ENCODE peak calls at places on chromosomes 5 and 9, in ten cellular contexts. One of them, this sample, is unnamed.

GRCh38 chr5:152264656-152265055 is 140.4 kb downstream of the NMUR2 start:
- DNase-seq in stomach: no peak
- DNase-seq in transverse colon: no peak
- DNase-seq in Peyer's patch: no peak
- DNase-seq in small intestine: no peak
- DNase-seq in right atrium auricular region: no peak
- DNase-seq in hepatocyte: no peak
- DNase-seq in mammary epithelial cell: no peak
- DNase-seq in neuronal stem cell: no peak
- DNase-seq in GM23248: no peak
- DNase-seq in this sample: no peak

GRCh38 chr9:137198748-137199276 is 1.7 kb downstream of the TPRN start:
- DNase-seq in stomach: peak; percentile 38
- DNase-seq in neuronal stem cell: no peak
- DNase-seq in transverse colon: peak; percentile 39
- DNase-seq in hepatocyte: no peak
- DNase-seq in mammary epithelial cell: no peak
- DNase-seq in GM23248: no peak
- DNase-seq in right atrium auricular region: no peak
- DNase-seq in small intestine: peak; percentile 54
- DNase-seq in Peyer's patch: no peak
- DNase-seq in this sample: no peak

GRCh38 chr5:31173621-31174020 is 19.9 kb upstream of the CDH6 start:
- DNase-seq in Peyer's patch: no peak
- DNase-seq in transverse colon: no peak
- DNase-seq in neuronal stem cell: peak; percentile 23
- DNase-seq in stomach: no peak
- DNase-seq in hepatocyte: no peak
- DNase-seq in right atrium auricular region: no peak
- DNase-seq in small intestine: no peak
- DNase-seq in mammary epithelial cell: no peak
- DNase-seq in GM23248: no peak
- DNase-seq in this sample: no peak

GRCh38 chr5:77851229-77852067 is 75.3 kb upstream of the TBCA start:
- DNase-seq in hepatocyte: peak; percentile 49
- DNase-seq in mammary epithelial cell: no peak
- DNase-seq in stomach: no peak
- DNase-seq in right atrium auricular region: no peak
- DNase-seq in transverse colon: no peak
- DNase-seq in small intestine: no peak
- DNase-seq in GM23248: peak; percentile 66
- DNase-seq in neuronal stem cell: peak; percentile 29
- DNase-seq in Peyer's patch: no peak
- DNase-seq in this sample: peak; percentile 49

GRCh38 chr9:92647671-92648446 is 22.1 kb downstream of the IPPK start:
- DNase-seq in small intestine: no peak
- DNase-seq in GM23248: no peak
- DNase-seq in neuronal stem cell: no peak
- DNase-seq in stomach: peak; percentile 20
- DNase-seq in mammary epithelial cell: no peak
- DNase-seq in right atrium auricular region: peak; percentile 52
- DNase-seq in Peyer's patch: peak; percentile 23
- DNase-seq in hepatocyte: no peak
- DNase-seq in transverse colon: no peak
- DNase-seq in this sample: no peak

GRCh38 chr9:113879906-113880305 is 3.8 kb downstream of the ZNF618 start:
- DNase-seq in transverse colon: no peak
- DNase-seq in Peyer's patch: no peak
- DNase-seq in hepatocyte: no peak
- DNase-seq in neuronal stem cell: no peak
- DNase-seq in small intestine: no peak
- DNase-seq in GM23248: no peak
- DNase-seq in stomach: no peak
- DNase-seq in right atrium auricular region: no peak
- DNase-seq in mammary epithelial cell: no peak
- DNase-seq in this sample: peak; percentile 91

GRCh38 chr9:90965911-90966290 is 164.3 kb downstream of the SYK start:
- DNase-seq in small intestine: no peak
- DNase-seq in transverse colon: no peak
- DNase-seq in stomach: no peak
- DNase-seq in neuronal stem cell: no peak
- DNase-seq in Peyer's patch: no peak
- DNase-seq in GM23248: no peak
- DNase-seq in hepatocyte: no peak
- DNase-seq in mammary epithelial cell: no peak
- DNase-seq in right atrium auricular region: no peak
- DNase-seq in this sample: no peak

GRCh38 chr9:20697021-20697719 is 13.1 kb downstream of the FOCAD start:
- DNase-seq in neuronal stem cell: no peak
- DNase-seq in transverse colon: no peak
- DNase-seq in GM23248: no peak
- DNase-seq in small intestine: no peak
- DNase-seq in Peyer's patch: no peak
- DNase-seq in mammary epithelial cell: no peak
- DNase-seq in stomach: no peak
- DNase-seq in hepatocyte: no peak
- DNase-seq in right atrium auricular region: no peak
- DNase-seq in this sample: no peak

GRCh38 chr5:53038196-53038847 is 49.2 kb downstream of the ITGA2 start:
- DNase-seq in mammary epithelial cell: peak; percentile 82
- DNase-seq in right atrium auricular region: no peak
- DNase-seq in transverse colon: no peak
- DNase-seq in Peyer's patch: no peak
- DNase-seq in GM23248: no peak
- DNase-seq in small intestine: no peak
- DNase-seq in stomach: no peak
- DNase-seq in hepatocyte: no peak
- DNase-seq in neuronal stem cell: no peak
- DNase-seq in this sample: no peak

GRCh38 chr5:56480305-56481146 is 247.4 kb upstream of the ANKRD55 start:
- DNase-seq in small intestine: no peak
- DNase-seq in Peyer's patch: peak; percentile 68
- DNase-seq in hepatocyte: peak; percentile 73
- DNase-seq in GM23248: peak; percentile 86
- DNase-seq in neuronal stem cell: peak; percentile 61
- DNase-seq in right atrium auricular region: peak; percentile 67
- DNase-seq in transverse colon: peak; percentile 48
- DNase-seq in mammary epithelial cell: peak; percentile 65
- DNase-seq in stomach: peak; percentile 34
- DNase-seq in this sample: peak; percentile 79

GRCh38 chr5:121144764-121145163 is 680.7 kb downstream of the PRR16 start:
- DNase-seq in stomach: no peak
- DNase-seq in neuronal stem cell: no peak
- DNase-seq in transverse colon: no peak
- DNase-seq in Peyer's patch: no peak
- DNase-seq in right atrium auricular region: no peak
- DNase-seq in mammary epithelial cell: peak; percentile 6
- DNase-seq in small intestine: no peak
- DNase-seq in GM23248: peak; percentile 26
- DNase-seq in hepatocyte: no peak
- DNase-seq in this sample: peak; percentile 45

GRCh38 chr9:107751522-107752235 is 262.1 kb upstream of the KLF4 start:
- DNase-seq in right atrium auricular region: peak; percentile 73
- DNase-seq in stomach: peak; percentile 35
- DNase-seq in small intestine: peak; percentile 95
- DNase-seq in mammary epithelial cell: peak; percentile 81
- DNase-seq in hepatocyte: peak; percentile 81
- DNase-seq in GM23248: peak; percentile 86
- DNase-seq in transverse colon: peak; percentile 74
- DNase-seq in neuronal stem cell: no peak
- DNase-seq in Peyer's patch: peak; percentile 86
- DNase-seq in this sample: peak; percentile 34
- H3K27ac ChIP-seq in right atrium auricular region: peak overlapping the region; percentile 93
- H3K27ac ChIP-seq in stomach: peak overlapping the region; percentile 69
- H3K27ac ChIP-seq in small intestine: peak overlapping the region; percentile 88
- H3K27ac ChIP-seq in mammary epithelial cell: peak overlapping the region; percentile 60
- H3K27ac ChIP-seq in hepatocyte: peak overlapping the region; percentile 88
- H3K27ac ChIP-seq in GM23248: peak overlapping the region; percentile 92
- H3K27ac ChIP-seq in transverse colon: peak overlapping the region; percentile 83
- H3K27ac ChIP-seq in neuronal stem cell: no peak overlapping the region
- H3K27ac ChIP-seq in Peyer's patch: peak overlapping the region; percentile 82
- H3K27ac ChIP-seq in this sample: no peak overlapping the region

GRCh38 chr5:140802781-140803271 is 2.0 kb downstream of the PCDHA3 start:
- DNase-seq in Peyer's patch: no peak
- DNase-seq in stomach: no peak
- DNase-seq in neuronal stem cell: no peak
- DNase-seq in transverse colon: no peak
- DNase-seq in hepatocyte: no peak
- DNase-seq in mammary epithelial cell: no peak
- DNase-seq in right atrium auricular region: no peak
- DNase-seq in GM23248: no peak
- DNase-seq in small intestine: no peak
- DNase-seq in this sample: no peak

GRCh38 chr5:140806834-140807775 is at the start of gene PCDHA4:
- DNase-seq in hepatocyte: peak; percentile 88
- DNase-seq in Peyer's patch: no peak
- DNase-seq in stomach: no peak
- DNase-seq in GM23248: peak; percentile 12
- DNase-seq in right atrium auricular region: no peak
- DNase-seq in small intestine: no peak
- DNase-seq in neuronal stem cell: peak; percentile 63
- DNase-seq in mammary epithelial cell: peak; percentile 42
- DNase-seq in transverse colon: peak; percentile 26
- DNase-seq in this sample: peak; percentile 67

GRCh38 chr5:140800816-140801493 is at the start of gene PCDHA3:
- DNase-seq in Peyer's patch: no peak
- DNase-seq in hepatocyte: no peak
- DNase-seq in right atrium auricular region: no peak
- DNase-seq in GM23248: peak; percentile 33
- DNase-seq in mammary epithelial cell: peak; percentile 14
- DNase-seq in stomach: no peak
- DNase-seq in transverse colon: no peak
- DNase-seq in neuronal stem cell: no peak
- DNase-seq in small intestine: no peak
- DNase-seq in this sample: no peak

GRCh38 chr5:140796718-140797095 is 2.1 kb downstream of the PCDHA2 start:
- DNase-seq in Peyer's patch: no peak
- DNase-seq in hepatocyte: no peak
- DNase-seq in transverse colon: no peak
- DNase-seq in GM23248: no peak
- DNase-seq in small intestine: no peak
- DNase-seq in stomach: no peak
- DNase-seq in mammary epithelial cell: no peak
- DNase-seq in neuronal stem cell: no peak
- DNase-seq in right atrium auricular region: no peak
- DNase-seq in this sample: no peak

GRCh38 chr5:140801494-140801841 is 611 bp downstream of the PCDHA3 start:
- DNase-seq in GM23248: peak; percentile 1
- DNase-seq in mammary epithelial cell: no peak
- DNase-seq in hepatocyte: no peak
- DNase-seq in small intestine: no peak
- DNase-seq in transverse colon: no peak
- DNase-seq in neuronal stem cell: no peak
- DNase-seq in right atrium auricular region: no peak
- DNase-seq in Peyer's patch: no peak
- DNase-seq in stomach: no peak
- DNase-seq in this sample: no peak
- H3K4me3 ChIP-seq in GM23248: peak overlapping the region; percentile 42
- H3K4me3 ChIP-seq in mammary epithelial cell: no peak overlapping the region
- H3K4me3 ChIP-seq in hepatocyte: no peak overlapping the region
- H3K4me3 ChIP-seq in small intestine: no peak overlapping the region
- H3K4me3 ChIP-seq in transverse colon: peak overlapping the region; percentile 17
- H3K4me3 ChIP-seq in neuronal stem cell: no peak overlapping the region
- H3K4me3 ChIP-seq in right atrium auricular region: peak overlapping the region; percentile 12
- H3K4me3 ChIP-seq in Peyer's patch: peak overlapping the region; percentile 35
- H3K4me3 ChIP-seq in stomach: peak overlapping the region; percentile 30
- H3K4me3 ChIP-seq in this sample: no peak overlapping the region

GRCh38 chr9:27527702-27528277 is 1.8 kb downstream of the MOB3B start:
- DNase-seq in transverse colon: no peak
- DNase-seq in Peyer's patch: no peak
- DNase-seq in small intestine: no peak
- DNase-seq in stomach: no peak
- DNase-seq in GM23248: no peak
- DNase-seq in right atrium auricular region: no peak
- DNase-seq in neuronal stem cell: no peak
- DNase-seq in hepatocyte: no peak
- DNase-seq in mammary epithelial cell: no peak
- DNase-seq in this sample: no peak

GRCh38 chr9:27528278-27528885 is 1.2 kb downstream of the MOB3B start:
- DNase-seq in GM23248: peak; percentile 62
- DNase-seq in small intestine: peak; percentile 86
- DNase-seq in stomach: peak; percentile 84
- DNase-seq in mammary epithelial cell: peak; percentile 91
- DNase-seq in transverse colon: peak; percentile 91
- DNase-seq in hepatocyte: peak; percentile 89
- DNase-seq in right atrium auricular region: peak; percentile 83
- DNase-seq in neuronal stem cell: peak; percentile 69
- DNase-seq in Peyer's patch: peak; percentile 92
- DNase-seq in this sample: peak; percentile 79

GRCh38 chr9:27520986-27521385 is 3.1 kb upstream of the IFNK start:
- DNase-seq in neuronal stem cell: no peak
- DNase-seq in mammary epithelial cell: no peak
- DNase-seq in hepatocyte: no peak
- DNase-seq in stomach: no peak
- DNase-seq in right atrium auricular region: no peak
- DNase-seq in GM23248: no peak
- DNase-seq in Peyer's patch: no peak
- DNase-seq in small intestine: no peak
- DNase-seq in transverse colon: no peak
- DNase-seq in this sample: no peak

GRCh38 chr9:27523141-27523540 is 949 bp upstream of the IFNK start:
- DNase-seq in stomach: no peak
- DNase-seq in small intestine: no peak
- DNase-seq in hepatocyte: no peak
- DNase-seq in neuronal stem cell: no peak
- DNase-seq in transverse colon: no peak
- DNase-seq in GM23248: no peak
- DNase-seq in right atrium auricular region: no peak
- DNase-seq in mammary epithelial cell: no peak
- DNase-seq in Peyer's patch: no peak
- DNase-seq in this sample: no peak

DNA sequence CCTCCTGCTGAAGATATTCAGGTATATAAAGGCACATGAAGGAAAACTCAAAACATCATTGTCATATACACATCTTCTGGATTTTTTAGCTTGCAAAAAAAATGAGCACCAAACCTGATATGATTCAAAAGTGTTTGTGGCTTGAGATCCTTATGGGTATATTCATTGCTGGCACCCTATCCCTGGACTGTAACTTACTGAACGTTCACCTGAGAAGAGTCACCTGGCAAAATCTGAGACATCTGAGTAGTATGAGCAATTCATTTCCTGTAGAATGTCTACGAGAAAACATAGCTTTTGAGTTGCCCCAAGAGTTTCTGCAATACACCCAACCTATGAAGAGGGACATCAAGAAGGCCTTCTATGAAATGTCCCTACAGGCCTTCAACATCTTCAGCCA is at the start of gene IFNK:
- DNase-seq in mammary epithelial cell: peak; percentile 64
- DNase-seq in neuronal stem cell: no peak
- DNase-seq in right atrium auricular region: no peak
- DNase-seq in stomach: no peak
- DNase-seq in small intestine: no peak
- DNase-seq in GM23248: no peak
- DNase-seq in Peyer's patch: no peak
- DNase-seq in hepatocyte: no peak
- DNase-seq in transverse colon: no peak
- DNase-seq in this sample: no peak
- H3K27ac ChIP-seq in mammary epithelial cell: peak within 1 kb of the TSS; percentile 11
- H3K27ac ChIP-seq in neuronal stem cell: no peak within 1 kb of the TSS
- H3K27ac ChIP-seq in right atrium auricular region: no peak within 1 kb of the TSS
- H3K27ac ChIP-seq in stomach: no peak within 1 kb of the TSS
- H3K27ac ChIP-seq in small intestine: no peak within 1 kb of the TSS
- H3K27ac ChIP-seq in GM23248: no peak within 1 kb of the TSS
- H3K27ac ChIP-seq in Peyer's patch: no peak within 1 kb of the TSS
- H3K27ac ChIP-seq in hepatocyte: no peak within 1 kb of the TSS
- H3K27ac ChIP-seq in transverse colon: no peak within 1 kb of the TSS
- H3K27ac ChIP-seq in this sample: no peak within 1 kb of the TSS

GRCh38 chr5:177507596-177508216 is 1.9 kb downstream of the DOK3 start:
- DNase-seq in hepatocyte: no peak
- DNase-seq in stomach: no peak
- DNase-seq in small intestine: no peak
- DNase-seq in mammary epithelial cell: no peak
- DNase-seq in GM23248: no peak
- DNase-seq in Peyer's patch: no peak
- DNase-seq in right atrium auricular region: no peak
- DNase-seq in neuronal stem cell: no peak
- DNase-seq in transverse colon: no peak
- DNase-seq in this sample: no peak
- H3K4me3 ChIP-seq in hepatocyte: no peak overlapping the region
- H3K4me3 ChIP-seq in stomach: peak overlapping the region; percentile 39
- H3K4me3 ChIP-seq in small intestine: no peak overlapping the region
- H3K4me3 ChIP-seq in mammary epithelial cell: no peak overlapping the region
- H3K4me3 ChIP-seq in GM23248: no peak overlapping the region
- H3K4me3 ChIP-seq in Peyer's patch: no peak overlapping the region
- H3K4me3 ChIP-seq in right atrium auricular region: no peak overlapping the region
- H3K4me3 ChIP-seq in neuronal stem cell: no peak overlapping the region
- H3K4me3 ChIP-seq in transverse colon: no peak overlapping the region
- H3K4me3 ChIP-seq in this sample: no peak overlapping the region

This sample was measured in cardiac muscle cell.